ENCODE peak calls at places on chromosomes 7 and 10, in six cellular contexts. D is activated CD8-positive, alpha-beta memory T cell treated with anti-CD3 and anti-CD28 coated beads, Interleukin-2, amount 50 U/mL, for 48 hours; Z is AG20443; U is activated CD4-positive, alpha-beta T cell treated with anti-CD3 and anti-CD28 coated beads, Interleukin-2, amount 10 ng/mL, durations not matched to agents 7 days and 5 days; V is amygdala; J is sciatic nerve. S is an unnamed sample.

GRCh38 chr7:151396328-151396970 is 13.4 kb downstream of the WDR86 start:
- DNase-seq in J (no peak), Z (no peak), U (no peak), D (no peak), V (no peak), S (no peak)

GRCh38 chr7:27697861-27698430 is 35.3 kb upstream of the HIBADH start:
- DNase-seq in J (no peak), U (peak), Z (no peak), D (no peak), V (no peak), S (no peak)

GRCh38 chr7:118059209-118059608 is 124.8 kb upstream of the LSM8 start:
- DNase-seq in D (no peak), J (no peak), U (no peak), Z (no peak), V (no peak), S (no peak)

GRCh38 chr7:152383341-152384234 is 52.2 kb downstream of the KMT2C start:
- DNase-seq in J (no peak), D (no peak), Z (peak), U (no peak), V (no peak), S (no peak)

GRCh38 chr10:67241435-67241834 is 315.6 kb downstream of the LRRTM3 start:
- DNase-seq in U (no peak), V (no peak), D (no peak), Z (no peak), J (no peak), S (no peak)

GRCh38 chr10:119543814-119544642 is 1.5 kb upstream of the RGS10 start:
- DNase-seq in V (no peak), Z (peak), D (peak), U (no peak), J (no peak), S (peak)

GRCh38 chr7:104113788-104114187 is 94.0 kb downstream of the ORC5 start:
- DNase-seq in Z (no peak), U (no peak), J (no peak), D (no peak), V (no peak), S (no peak)

GRCh38 chr7:102431617-102432298 is 1.6 kb upstream of the ORAI2 start:
- DNase-seq in U (peak), V (peak), D (peak), Z (no peak), J (no peak), S (no peak)

GRCh38 chr7:77979219-77979618 is 180.6 kb downstream of the PHTF2 start:
- DNase-seq in D (no peak), J (no peak), V (no peak), Z (no peak), U (no peak), S (no peak)

S was measured in mesenteric fat pad.